ENCODE peak calls at places on chromosomes 1 and 21, in four cellular contexts. Y is hippocampal formation, X is COR-L47, J is activated T-helper 1 cell treated with Interleukin-2 at 50 U/mL for 16 hours. M is an unnamed sample.
A peak's percentile ranks its signal among the peaks of the same experiment; 100 is the strongest.

GRCh38 chr21:21682172-21682571 is 684.0 kb downstream of the NCAM2 start:
- DNase-seq in J (no peak), X (no peak), Y (no peak), M (no peak)

GRCh38 chr1:108149796-108150467 is 50.2 kb downstream of the SLC25A24 start:
- DNase-seq in Y (no peak), X (no peak), J (no peak), M (no peak)

GRCh38 chr21:46660505-46660904 is 25.0 kb downstream of the PRMT2 start:
- DNase-seq in J (no peak), Y (no peak), X (no peak), M (no peak)

GRCh38 chr1:218665216-218665615 is 320.1 kb downstream of the TGFB2 start:
- DNase-seq in Y (peak; percentile 71), J (no peak), X (no peak), M (peak; percentile 56)

GRCh38 chr21:38386967-38387366 is 111.3 kb downstream of the ERG start:
- DNase-seq in X (no peak), J (no peak), Y (no peak), M (no peak)

GRCh38 chr1:203281851-203282661 is 23.3 kb upstream of the BTG2 start:
- DNase-seq in X (no peak), Y (no peak), J (no peak), M (no peak)

GRCh38 chr1:26282694-26283019 is 2.8 kb downstream of the SH3BGRL3 start:
- DNase-seq in J (no peak), Y (no peak), X (no peak), M (no peak)

GRCh38 chr1:156926175-156926574 is 5.7 kb downstream of the LRRC71 start:
- DNase-seq in X (peak; percentile 81), J (no peak), Y (no peak), M (no peak)

GRCh38 chr1:185733818-185734709 is at the start of gene HMCN1:
- DNase-seq in Y (peak; percentile 22), J (no peak), X (peak; percentile 35), M (peak; percentile 8)

GRCh38 chr1:238115852-238116251 is 225.1 kb upstream of the ZP4 start:
- DNase-seq in Y (no peak), X (no peak), J (no peak), M (no peak)